ENCODE peak calls at places on chromosomes 16 and 17, in nine cellular contexts. M is heart right ventricle, F is GM23338, Y is thoracic aorta, L is neuronal stem cell, Q is kidney epithelial cell, H is OCI-LY7, V is RWPE2, E is ascending aorta. I is an unnamed sample.

GRCh38 chr16:59192551-59193199 is 458.6 kb upstream of the GOT2 start:
- DNase-seq in M (peak), F (peak), Y (no peak), L (peak), Q (no peak), H (peak), V (no peak), E (no peak), I (peak)

GRCh38 chr16:19071811-19072777 is 4.7 kb downstream of the COQ7 start:
- DNase-seq in M (peak), F (peak), Y (no peak), L (peak), Q (no peak), H (peak), V (no peak), E (no peak), I (peak)

GRCh38 chr16:82715160-82715559 is 88.4 kb downstream of the CDH13 start:
- DNase-seq in M (peak), F (no peak), Y (no peak), L (no peak), Q (no peak), H (no peak), V (no peak), E (no peak), I (no peak)

GRCh38 chr16:66810391-66810790 is 9.0 kb upstream of the TERB1 start:
- DNase-seq in M (no peak), F (no peak), Y (no peak), L (no peak), Q (no peak), H (no peak), V (no peak), E (no peak), I (no peak)

GRCh38 chr16:55508941-55509920 is at the start of gene LPCAT2:
- DNase-seq in M (peak), F (peak), Y (no peak), L (peak), Q (peak), H (no peak), V (peak), E (no peak), I (peak)

GRCh38 chr17:29241015-29241963 is 5.4 kb upstream of the CRYBA1 start:
- DNase-seq in M (no peak), F (peak), Y (peak), L (peak), Q (peak), H (peak), V (peak), E (peak), I (peak)

GRCh38 chr16:27248036-27248435 is 20.5 kb downstream of the NSMCE1 start:
- DNase-seq in M (no peak), F (no peak), Y (no peak), L (no peak), Q (no peak), H (no peak), V (no peak), E (no peak), I (no peak)

GRCh38 chr16:66918803-66919568 is at the start of gene CDH16:
- DNase-seq in M (no peak), F (no peak), Y (no peak), L (no peak), Q (peak), H (no peak), V (no peak), E (no peak), I (no peak)

GRCh38 chr16:4599545-4599944 is 15.1 kb downstream of the UBALD1 start:
- DNase-seq in M (no peak), F (no peak), Y (no peak), L (no peak), Q (no peak), H (no peak), V (no peak), E (no peak), I (peak)

GRCh38 chr17:72387487-72387886 is 266.7 kb downstream of the SOX9 start:
- DNase-seq in M (no peak), F (no peak), Y (no peak), L (no peak), Q (peak), H (no peak), V (no peak), E (no peak), I (no peak)

GRCh38 chr16:23410176-23410575 is 42.8 kb downstream of the COG7 start:
- DNase-seq in M (no peak), F (peak), Y (no peak), L (no peak), Q (no peak), H (no peak), V (no peak), E (no peak), I (no peak)

GRCh38 chr17:7436556-7437368 is 1.5 kb downstream of the TMEM102 start:
- DNase-seq in M (peak), F (peak), Y (no peak), L (peak), Q (no peak), H (peak), V (peak), E (no peak), I (peak)

GRCh38 chr16:51723016-51723724 is 572.1 kb upstream of the SALL1 start:
- DNase-seq in M (no peak), F (no peak), Y (no peak), L (no peak), Q (no peak), H (no peak), V (no peak), E (no peak), I (no peak)

GRCh38 chr17:68541816-68542215 is 29.6 kb downstream of the PRKAR1A start:
- DNase-seq in M (no peak), F (no peak), Y (no peak), L (no peak), Q (no peak), H (no peak), V (no peak), E (no peak), I (no peak)

GRCh38 chr16:85916141-85916890 is 17.4 kb downstream of the IRF8 start:
- DNase-seq in M (peak), F (no peak), Y (no peak), L (no peak), Q (no peak), H (no peak), V (no peak), E (no peak), I (no peak)

GRCh38 chr17:63249256-63250006 is 196.7 kb downstream of the CYB561 start:
- DNase-seq in M (no peak), F (peak), Y (no peak), L (no peak), Q (no peak), H (no peak), V (no peak), E (no peak), I (no peak)

GRCh38 chr16:3640207-3640606 is 14.3 kb upstream of the DNASE1 start:
- DNase-seq in M (no peak), F (no peak), Y (no peak), L (no peak), Q (no peak), H (no peak), V (no peak), E (no peak), I (peak)

GRCh38 chr17:63116967-63117366 is 150.9 kb downstream of the TANC2 start:
- DNase-seq in M (no peak), F (peak), Y (no peak), L (peak), Q (peak), H (no peak), V (no peak), E (no peak), I (peak)

GRCh38 chr16:27367463-27368357 is 34.3 kb upstream of the IL21R start:
- DNase-seq in M (peak), F (peak), Y (peak), L (peak), Q (no peak), H (peak), V (no peak), E (peak), I (peak)

GRCh38 chr17:50044483-50044882 is 11.4 kb upstream of the ITGA3 start:
- DNase-seq in M (no peak), F (no peak), Y (no peak), L (no peak), Q (no peak), H (no peak), V (peak), E (no peak), I (no peak)

GRCh38 chr17:64009571-64010402 is 10.6 kb downstream of the ICAM2 start:
- DNase-seq in M (no peak), F (no peak), Y (no peak), L (no peak), Q (no peak), H (no peak), V (no peak), E (no peak), I (no peak)

GRCh38 chr17:33976816-33977215 is 278.3 kb upstream of the CCL2 start:
- DNase-seq in M (no peak), F (no peak), Y (no peak), L (peak), Q (no peak), H (no peak), V (no peak), E (no peak), I (no peak)

GRCh38 chr16:19338335-19338734 is 52.8 kb downstream of the CLEC19A start:
- DNase-seq in M (no peak), F (no peak), Y (no peak), L (no peak), Q (no peak), H (no peak), V (no peak), E (no peak), I (no peak)

GRCh38 chr16:12462690-12463646 is 340.7 kb downstream of the CPPED1 start:
- DNase-seq in M (no peak), F (no peak), Y (no peak), L (no peak), Q (peak), H (no peak), V (no peak), E (no peak), I (no peak)

GRCh38 chr17:58556833-58557250 is 42.4 kb upstream of the MTMR4 start:
- DNase-seq in M (no peak), F (no peak), Y (no peak), L (no peak), Q (no peak), H (peak), V (no peak), E (no peak), I (no peak)

GRCh38 chr16:2512920-2513404 is 790 bp upstream of the ATP6V0C start:
- DNase-seq in M (no peak), F (peak), Y (no peak), L (no peak), Q (no peak), H (peak), V (no peak), E (no peak), I (peak)

GRCh38 chr17:7011942-7012254 is 526 bp upstream of the RNASEK start:
- DNase-seq in M (no peak), F (no peak), Y (no peak), L (no peak), Q (no peak), H (no peak), V (no peak), E (no peak), I (no peak)

GRCh38 chr17:42287305-42288077 is 807 bp upstream of the STAT5A start:
- DNase-seq in M (peak), F (peak), Y (no peak), L (no peak), Q (no peak), H (no peak), V (peak), E (no peak), I (peak)

GRCh38 chr17:43645765-43646481 is 15.8 kb downstream of the MEOX1 start:
- DNase-seq in M (peak), F (peak), Y (peak), L (no peak), Q (no peak), H (no peak), V (no peak), E (no peak), I (peak)

GRCh38 chr17:2371183-2372130 is 29.4 kb downstream of the MNT start:
- DNase-seq in M (no peak), F (no peak), Y (no peak), L (no peak), Q (no peak), H (no peak), V (no peak), E (no peak), I (no peak)

GRCh38 chr16:22092143-22092933 is at the start of gene VWA3A:
- DNase-seq in M (no peak), F (peak), Y (no peak), L (peak), Q (peak), H (no peak), V (no peak), E (no peak), I (peak)

GRCh38 chr16:26137956-26138355 is 446.2 kb downstream of the HS3ST4 start:
- DNase-seq in M (no peak), F (no peak), Y (no peak), L (no peak), Q (no peak), H (no peak), V (no peak), E (no peak), I (no peak)

GRCh38 chr17:65472602-65473001 is 88.8 kb downstream of the AXIN2 start:
- DNase-seq in M (no peak), F (no peak), Y (peak), L (no peak), Q (no peak), H (no peak), V (no peak), E (peak), I (no peak)

GRCh38 chr17:10247806-10248334 is 49.5 kb upstream of the GAS7 start:
- DNase-seq in M (no peak), F (no peak), Y (no peak), L (no peak), Q (no peak), H (no peak), V (no peak), E (no peak), I (no peak)

DNA sequence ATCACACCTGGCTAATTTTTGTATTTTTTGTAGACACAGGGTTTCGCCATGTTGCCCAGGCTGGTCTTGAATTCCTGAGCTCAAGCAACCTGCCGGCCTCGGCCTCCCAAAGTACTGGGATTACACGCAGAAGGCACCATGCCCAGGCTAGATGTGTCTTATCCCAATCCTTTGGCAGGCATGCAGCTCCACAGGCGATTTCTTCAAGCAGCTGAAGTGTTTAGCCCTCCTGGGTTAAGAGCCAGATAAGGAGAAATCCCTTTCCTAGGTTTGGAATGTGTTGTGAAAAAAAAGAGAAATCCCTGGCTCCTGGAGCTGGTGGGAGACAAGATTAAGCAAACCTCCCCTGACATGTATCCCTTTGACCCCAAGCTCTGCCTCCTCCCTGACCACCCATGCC is 2.1 kb upstream of the NHERF1 start:
- DNase-seq in M (no peak), F (no peak), Y (no peak), L (no peak), Q (no peak), H (no peak), V (no peak), E (no peak), I (no peak)
- H3K4me3 ChIP-seq in M (no peak), F (peak), Y (no peak), L (no peak), Q (no peak), H (no peak), V (no peak), E (no peak), I (no peak)

GRCh38 chr16:24686678-24687077 is 42.8 kb upstream of the TNRC6A start:
- DNase-seq in M (no peak), F (peak), Y (no peak), L (no peak), Q (no peak), H (no peak), V (no peak), E (no peak), I (peak)

GRCh38 chr16:24681793-24682192 is 47.7 kb upstream of the TNRC6A start:
- DNase-seq in M (no peak), F (no peak), Y (no peak), L (no peak), Q (no peak), H (no peak), V (no peak), E (no peak), I (no peak)

GRCh38 chr16:24685539-24686432 is 43.7 kb upstream of the TNRC6A start:
- DNase-seq in M (peak), F (peak), Y (peak), L (peak), Q (peak), H (no peak), V (peak), E (peak), I (peak)

GRCh38 chr16:24683250-24683649 is 46.2 kb upstream of the TNRC6A start:
- DNase-seq in M (no peak), F (no peak), Y (no peak), L (no peak), Q (no peak), H (no peak), V (no peak), E (no peak), I (no peak)

GRCh38 chr16:24683847-24684493 is 45.5 kb upstream of the TNRC6A start:
- DNase-seq in M (no peak), F (peak), Y (no peak), L (no peak), Q (no peak), H (no peak), V (no peak), E (no peak), I (no peak)
- H3K4me3 ChIP-seq in M (no peak), F (no peak), Y (no peak), L (no peak), Q (no peak), H (no peak), V (no peak), E (no peak), I (no peak)

DNA sequence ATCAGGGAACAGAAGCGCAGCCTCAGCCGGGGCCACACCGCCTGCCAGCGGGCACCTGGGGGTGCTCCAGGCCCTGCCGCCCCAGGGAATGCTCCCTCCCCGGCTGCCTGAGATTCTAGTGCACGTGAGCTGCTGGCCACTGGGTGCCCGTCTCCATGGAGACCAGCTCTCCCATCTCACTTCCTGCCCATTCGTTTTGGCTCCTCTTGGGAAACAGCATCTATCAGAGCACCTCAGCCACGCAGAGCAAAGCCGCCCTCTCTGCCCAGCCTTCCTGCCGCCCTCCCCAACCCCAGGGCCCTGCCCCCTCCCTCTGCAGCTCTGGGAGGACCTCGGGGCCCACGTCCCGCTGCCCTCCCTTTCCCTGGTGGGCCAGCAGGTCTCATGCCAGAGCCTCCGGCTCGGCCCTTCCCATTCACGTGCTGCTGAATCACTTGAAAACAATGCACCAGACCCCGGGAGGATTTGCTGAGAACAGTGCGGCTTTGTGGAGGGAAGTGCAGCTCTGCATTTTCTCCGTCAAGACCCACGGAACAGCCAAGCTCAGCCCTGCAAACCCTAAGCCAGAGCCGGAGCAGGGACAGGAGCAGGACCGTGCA is 19.4 kb downstream of the CEP295NL start:
- DNase-seq in M (peak), F (peak), Y (peak), L (peak), Q (peak), H (no peak), V (peak), E (peak), I (peak)
- H3K4me3 ChIP-seq in M (peak), F (peak), Y (peak), L (peak), Q (no peak), H (no peak), V (no peak), E (peak), I (no peak)

GRCh38 chr16:87127766-87128147 is 189.4 kb downstream of the C16orf95 start:
- DNase-seq in M (no peak), F (no peak), Y (no peak), L (no peak), Q (no peak), H (no peak), V (no peak), E (no peak), I (no peak)

GRCh38 chr16:87125206-87126155 is 191.7 kb downstream of the C16orf95 start:
- DNase-seq in M (no peak), F (no peak), Y (no peak), L (no peak), Q (no peak), H (no peak), V (no peak), E (no peak), I (peak)

GRCh38 chr16:87127061-87127765 is 190.0 kb downstream of the C16orf95 start:
- DNase-seq in M (peak), F (no peak), Y (no peak), L (no peak), Q (no peak), H (no peak), V (peak), E (no peak), I (peak)

GRCh38 chr16:87123356-87124001 is 193.7 kb downstream of the C16orf95 start:
- DNase-seq in M (no peak), F (no peak), Y (no peak), L (no peak), Q (no peak), H (no peak), V (peak), E (no peak), I (peak)

GRCh38 chr16:87126403-87127025 is 190.7 kb downstream of the C16orf95 start:
- DNase-seq in M (no peak), F (no peak), Y (no peak), L (no peak), Q (no peak), H (no peak), V (no peak), E (no peak), I (peak)
- H3K4me3 ChIP-seq in M (peak), F (no peak), Y (peak), L (no peak), Q (no peak), H (no peak), V (no peak), E (no peak), I (no peak)

GRCh38 chr16:31008154-31008950 is 2.1 kb downstream of the STX1B start:
- DNase-seq in M (no peak), F (no peak), Y (no peak), L (no peak), Q (no peak), H (no peak), V (no peak), E (no peak), I (peak)

GRCh38 chr16:31010943-31011342 is 505 bp upstream of the STX1B start:
- DNase-seq in M (no peak), F (no peak), Y (no peak), L (no peak), Q (no peak), H (no peak), V (no peak), E (no peak), I (no peak)

GRCh38 chr16:31009120-31009519 is 1.3 kb downstream of the STX1B start:
- DNase-seq in M (no peak), F (no peak), Y (no peak), L (no peak), Q (no peak), H (no peak), V (no peak), E (no peak), I (peak)

GRCh38 chr16:31009894-31010293 is 544 bp downstream of the STX1B start:
- DNase-seq in M (no peak), F (peak), Y (no peak), L (no peak), Q (no peak), H (no peak), V (no peak), E (no peak), I (peak)

DNA sequence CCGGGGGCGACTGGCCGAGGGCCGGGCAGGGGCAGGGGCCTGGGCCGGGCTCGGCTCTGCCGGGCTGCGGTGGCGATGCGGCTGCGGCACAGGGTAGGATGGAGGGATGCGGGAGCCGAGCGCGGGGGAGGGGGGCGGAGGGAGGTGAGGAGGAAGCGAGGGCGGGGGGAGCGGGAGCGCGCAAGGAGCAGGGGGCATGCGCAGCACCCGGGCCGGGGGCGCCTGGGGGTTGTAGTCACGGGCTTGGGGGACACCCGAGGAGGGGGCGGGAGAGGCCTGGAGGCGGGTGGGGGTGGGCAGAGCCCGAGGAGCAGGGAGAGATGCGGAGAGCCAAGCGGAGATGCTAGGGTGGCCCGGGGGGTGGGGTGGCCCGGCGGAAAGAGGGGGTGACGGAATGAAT is at the start of gene STX1B:
- DNase-seq in M (no peak), F (peak), Y (no peak), L (peak), Q (no peak), H (no peak), V (no peak), E (no peak), I (peak)
- H3K4me3 ChIP-seq in M (peak), F (peak), Y (peak), L (peak), Q (peak), H (no peak), V (no peak), E (no peak), I (peak)